ENCODE peak calls at places on chromosomes 3 and 15, in five cellular contexts. D is gastrocnemius medialis, A is vagina, U is tibial nerve, Q is body of pancreas. F is an unnamed sample.

GRCh38 chr15:73851679-73852078 is 21.7 kb upstream of the TBC1D21 start:
- DNase-seq in U (peak; percentile 23), D (no peak), Q (peak; percentile 34), A (no peak), F (no peak)

GRCh38 chr3:147379651-147380050 is 26.7 kb downstream of the ZIC4 start:
- DNase-seq in U (no peak), D (no peak), Q (no peak), A (no peak), F (no peak)

GRCh38 chr3:129058441-129059194 is 2.0 kb upstream of the GP9 start:
- DNase-seq in A (no peak), U (no peak), D (no peak), Q (peak; percentile 68), F (no peak)

GRCh38 chr15:96322401-96323249 is 7.9 kb upstream of the NR2F2 start:
- DNase-seq in D (no peak), A (no peak), Q (no peak), U (peak; percentile 40), F (no peak)

GRCh38 chr3:44208568-44208967 is 33.1 kb upstream of the TOPAZ1 start:
- DNase-seq in Q (no peak), D (no peak), U (no peak), A (no peak), F (no peak)

GRCh38 chr3:124620600-124621063 is 109.6 kb upstream of the UMPS start:
- DNase-seq in Q (peak; percentile 37), D (peak; percentile 40), A (no peak), U (peak; percentile 9), F (no peak)

GRCh38 chr3:180804871-180805430 is 107.5 kb upstream of the FXR1 start:
- DNase-seq in U (no peak), D (peak; percentile 26), A (no peak), Q (no peak), F (no peak)

GRCh38 chr3:72058493-72059081 is 273.6 kb upstream of the PROK2 start:
- DNase-seq in Q (no peak), U (no peak), A (no peak), D (peak; percentile 83), F (peak; percentile 58)

GRCh38 chr3:157336252-157337009 is 100.2 kb upstream of the PTX3 start:
- DNase-seq in D (no peak), A (no peak), Q (no peak), U (no peak), F (no peak)

GRCh38 chr15:68704496-68705021 is 116.1 kb downstream of the ANP32A start:
- DNase-seq in U (peak; percentile 15), D (no peak), Q (no peak), A (no peak), F (no peak)

GRCh38 chr15:36499751-36500389 is 79.6 kb upstream of the CDIN1 start:
- DNase-seq in A (no peak), Q (no peak), U (no peak), D (no peak), F (no peak)

GRCh38 chr3:194983121-194983520 is 287.8 kb downstream of the XXYLT1 start:
- DNase-seq in Q (no peak), A (no peak), D (no peak), U (no peak), F (peak; percentile 12)

GRCh38 chr3:110343376-110343775 is 728.2 kb upstream of the NECTIN3 start:
- DNase-seq in Q (no peak), A (no peak), U (no peak), D (no peak), F (no peak)

GRCh38 chr15:65901836-65902235 is 32.5 kb downstream of the RAB11A start:
- DNase-seq in A (no peak), Q (no peak), U (no peak), D (no peak), F (no peak)

GRCh38 chr3:194869482-194870169 is 183.9 kb downstream of the FAM43A start:
- DNase-seq in A (no peak), Q (no peak), U (no peak), D (no peak), F (no peak)

GRCh38 chr15:96337354-96337990 is 7.0 kb downstream of the NR2F2 start:
- DNase-seq in Q (no peak), U (peak; percentile 11), D (no peak), A (no peak), F (no peak)

GRCh38 chr15:68352401-68353062 is 75.0 kb downstream of the FEM1B start:
- DNase-seq in U (peak; percentile 49), Q (no peak), A (no peak), D (peak; percentile 48), F (peak; percentile 55)

GRCh38 chr3:27219127-27219860 is 149.9 kb downstream of the NEK10 start:
- DNase-seq in A (no peak), Q (no peak), D (no peak), U (no peak), F (no peak)

GRCh38 chr3:89025185-89025584 is 82.2 kb upstream of the EPHA3 start:
- DNase-seq in A (no peak), Q (no peak), U (no peak), D (no peak), F (no peak)

GRCh38 chr3:191390580-191390979 is 60.3 kb upstream of the UTS2B start:
- DNase-seq in A (no peak), U (no peak), Q (no peak), D (no peak), F (no peak)

GRCh38 chr3:127630811-127631714 is 2.1 kb downstream of the PODXL2 start:
- DNase-seq in U (no peak), A (no peak), D (no peak), Q (no peak), F (no peak)

GRCh38 chr3:196524527-196524926 is 9.4 kb upstream of the SMCO1 start:
- DNase-seq in U (no peak), Q (no peak), A (no peak), D (no peak), F (no peak)

GRCh38 chr15:90097475-90097874 is 4.8 kb downstream of the IDH2 start:
- DNase-seq in U (no peak), D (peak; percentile 31), A (no peak), Q (no peak), F (no peak)

GRCh38 chr15:90101969-90102890 is at the start of gene IDH2:
- DNase-seq in D (peak; percentile 79), A (no peak), Q (peak; percentile 86), U (peak; percentile 26), F (peak; percentile 59)

GRCh38 chr15:90099868-90100854 is 2.1 kb downstream of the IDH2 start:
- DNase-seq in U (peak; percentile 39), D (peak; percentile 78), A (no peak), Q (peak; percentile 79), F (peak; percentile 85)

GRCh38 chr15:90101130-90101968 is 919 bp downstream of the IDH2 start:
- DNase-seq in U (peak; percentile 37), A (no peak), D (peak; percentile 70), Q (peak; percentile 63), F (no peak)

GRCh38 chr15:90099072-90099867 is 3.0 kb downstream of the IDH2 start:
- DNase-seq in A (no peak), D (peak; percentile 13), U (no peak), Q (no peak), F (no peak)
- H3K9me3 ChIP-seq in A (no peaks in the 10 kb centered on the region), D (no peaks in the 10 kb centered on the region), U (no peaks in the 10 kb centered on the region), Q (no peaks in the 10 kb centered on the region), F (no peaks in the 10 kb centered on the region)

GRCh38 chr3:53234841-53235232 is 21.0 kb downstream of the TKT start:
- DNase-seq in U (no peak), Q (no peak), D (no peak), A (no peak), F (no peak)

GRCh38 chr3:53234130-53234840 is 21.5 kb downstream of the TKT start:
- DNase-seq in U (no peak), D (no peak), A (no peak), Q (no peak), F (no peak)

GRCh38 chr3:53230789-53231188 is 25.0 kb downstream of the TKT start:
- DNase-seq in D (no peak), A (no peak), Q (no peak), U (no peak), F (no peak)

GRCh38 chr3:53231532-53232511 is 24.0 kb downstream of the TKT start:
- DNase-seq in A (no peak), Q (no peak), D (no peak), U (no peak), F (no peak)

DNA sequence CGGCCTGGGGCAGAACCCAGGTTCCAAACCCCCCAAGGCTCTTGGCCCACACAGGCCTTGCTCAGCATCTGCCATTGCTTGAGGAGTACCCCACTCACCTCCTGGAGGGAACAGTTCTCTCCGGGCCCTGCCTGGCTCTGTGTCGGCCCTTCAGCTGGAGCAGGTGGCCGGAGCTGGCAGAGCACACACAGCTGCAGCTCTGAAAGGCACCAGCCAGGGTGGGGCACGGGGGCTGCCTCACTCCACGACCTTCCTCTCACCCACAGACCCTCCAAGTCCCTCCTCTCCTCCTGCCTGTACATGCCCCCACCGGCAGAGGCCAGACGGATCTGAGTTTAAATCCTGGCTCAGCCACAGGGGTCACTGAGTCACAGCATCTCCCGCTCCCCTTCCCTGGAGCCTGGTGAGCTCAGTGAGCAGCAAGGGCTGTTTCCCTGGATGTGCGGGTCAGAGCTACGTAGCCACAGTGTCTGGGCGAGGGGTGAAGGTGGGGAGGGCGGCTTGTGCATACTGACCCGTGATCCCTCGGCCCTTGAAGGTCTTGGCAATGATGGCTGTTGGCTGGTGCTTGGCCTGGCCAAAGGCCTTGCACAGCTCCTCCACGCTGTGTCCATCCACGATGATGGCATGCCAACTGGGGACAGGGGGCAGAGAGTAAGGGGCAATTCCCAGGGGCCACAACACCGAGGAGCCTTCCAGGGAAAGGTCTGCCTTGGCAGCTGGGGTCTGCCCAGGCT is 23.0 kb downstream of the TKT start:
- DNase-seq in D (no peak), Q (no peak), A (no peak), U (no peak), F (no peak)
- H3K27ac ChIP-seq in D (no peak overlapping the region), Q (no peak overlapping the region), A (no peak overlapping the region), U (no peak overlapping the region), F (no peak overlapping the region)

GRCh38 chr3:13536832-13537231 is 12.1 kb upstream of the FBLN2 start:
- DNase-seq in A (no peak), Q (no peak), U (no peak), D (no peak), F (no peak)
- H3K4me1 ChIP-seq in A (peaks cover 75% of the 10 kb centered on the region), Q (no peaks in the 10 kb centered on the region), U (peaks cover 10% of the 10 kb centered on the region), D (no peaks in the 10 kb centered on the region), F (no peaks in the 10 kb centered on the region)

GRCh38 chr3:20669184-20669583 is 483.2 kb upstream of the SGO1 start:
- DNase-seq in U (no peak), D (no peak), A (no peak), Q (peak; percentile 28), F (no peak)

GRCh38 chr3:20669675-20670074 is 483.7 kb upstream of the SGO1 start:
- DNase-seq in D (no peak), A (no peak), Q (no peak), U (no peak), F (no peak)

GRCh38 chr3:20668411-20668810 is 482.4 kb upstream of the SGO1 start:
- DNase-seq in U (no peak), Q (no peak), A (no peak), D (no peak), F (no peak)

GRCh38 chr3:20666091-20666490 is 480.1 kb upstream of the SGO1 start:
- DNase-seq in U (no peak), D (no peak), A (no peak), Q (no peak), F (no peak)
- H3K9me3 ChIP-seq in U (no peaks in the 10 kb centered on the region), D (no peaks in the 10 kb centered on the region), A (no peaks in the 10 kb centered on the region), Q (no peaks in the 10 kb centered on the region), F (no peaks in the 10 kb centered on the region)

DNA sequence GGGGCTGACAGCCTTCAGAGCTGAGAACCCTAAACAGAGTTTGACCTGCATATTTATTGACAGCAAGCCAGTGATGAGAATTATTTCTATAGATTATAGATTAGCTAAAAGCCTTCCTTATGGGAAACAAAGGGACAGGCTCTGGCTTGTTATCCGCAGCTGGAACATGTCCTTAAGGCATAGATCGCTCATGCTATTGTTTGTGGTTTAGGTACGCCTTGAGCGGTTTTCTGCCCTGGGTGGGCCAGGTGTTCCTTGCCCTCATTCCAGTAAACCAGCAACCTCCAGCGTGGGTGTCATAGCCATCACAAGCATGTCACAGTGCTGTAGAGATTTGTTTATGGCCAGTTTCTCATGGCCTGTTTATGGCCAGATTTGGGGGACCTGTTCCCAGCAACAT is 10.2 kb upstream of the FAH start:
- DNase-seq in Q (no peak), U (no peak), D (no peak), A (no peak), F (no peak)
- H3K27ac ChIP-seq in Q (no peak overlapping the region), U (no peak overlapping the region), D (no peak overlapping the region), A (no peak overlapping the region), F (no peak overlapping the region)